ENCODE peak calls at places on chromosome 7, in five cellular contexts. W, T, A, E and S are unnamed samples.

GRCh38 chr7:157490465-157490912 is 153.7 kb downstream of the DNAJB6 start:
- DNase-seq in T (no peak), A (peak), W (peak), E (peak), S (peak)

GRCh38 chr7:73941836-73942551 is 81.0 kb downstream of the TMEM270 start:
- DNase-seq in E (peak), A (no peak), W (no peak), T (no peak), S (peak)

GRCh38 chr7:123494193-123494796 is 40.1 kb downstream of the IQUB start:
- DNase-seq in T (no peak), E (peak), W (no peak), A (no peak), S (no peak)

GRCh38 chr7:148809856-148810255 is 74.2 kb downstream of the EZH2 start:
- DNase-seq in W (no peak), T (no peak), E (no peak), A (no peak), S (no peak)

GRCh38 chr7:28808786-28809533 is 149.2 kb downstream of the TRIL start:
- DNase-seq in A (no peak), W (no peak), E (no peak), T (peak), S (no peak)

GRCh38 chr7:128361463-128362441 is at the start of gene PRRT4:
- DNase-seq in T (peak), W (peak), E (no peak), A (no peak), S (peak)

GRCh38 chr7:156969972-156970420 is 20.5 kb downstream of the NOM1 start:
- DNase-seq in W (no peak), E (no peak), T (no peak), A (no peak), S (no peak)

GRCh38 chr7:132416395-132416794 is 159.9 kb downstream of the PLXNA4 start:
- DNase-seq in E (no peak), A (no peak), T (no peak), W (no peak), S (no peak)

GRCh38 chr7:74121401-74122249 is 38.0 kb downstream of the LIMK1 start:
- DNase-seq in A (no peak), W (no peak), T (no peak), E (no peak), S (no peak)

GRCh38 chr7:107779647-107780099 is 23.4 kb downstream of the SLC26A3 start:
- DNase-seq in T (no peak), A (no peak), W (no peak), E (no peak), S (no peak)

GRCh38 chr7:73509463-73509862 is 12.6 kb downstream of the BAZ1B start:
- DNase-seq in A (no peak), T (no peak), E (no peak), W (no peak), S (no peak)

GRCh38 chr7:18278306-18278705 is 217.2 kb upstream of the HDAC9 start:
- DNase-seq in A (no peak), W (no peak), T (no peak), E (peak), S (no peak)

GRCh38 chr7:96238474-96238873 is 83.4 kb downstream of the SLC25A13 start:
- DNase-seq in T (no peak), A (no peak), E (no peak), W (no peak), S (no peak)

GRCh38 chr7:47847207-47847606 is 101.1 kb downstream of the PKD1L1 start:
- DNase-seq in W (no peak), E (no peak), A (no peak), T (no peak), S (no peak)

GRCh38 chr7:22551768-22552513 is 52.0 kb upstream of the STEAP1B start:
- DNase-seq in A (no peak), T (no peak), E (no peak), W (no peak), S (no peak)

GRCh38 chr7:55522268-55522902 is 49.9 kb downstream of the VOPP1 start:
- DNase-seq in E (no peak), T (no peak), A (no peak), W (no peak), S (no peak)

GRCh38 chr7:123537026-123537642 is 2.7 kb upstream of the IQUB start:
- DNase-seq in W (no peak), A (no peak), E (peak), T (no peak), S (no peak)

GRCh38 chr7:35380739-35381224 is 126.9 kb upstream of the TBX20 start:
- DNase-seq in A (no peak), E (no peak), T (no peak), W (no peak), S (no peak)

GRCh38 chr7:155219947-155220769 is 77.5 kb upstream of the INSIG1 start:
- DNase-seq in A (no peak), W (no peak), T (no peak), E (no peak), S (peak)

GRCh38 chr7:94972296-94972695 is 64.9 kb downstream of the PPP1R9A start:
- DNase-seq in A (no peak), W (no peak), T (no peak), E (peak), S (peak)

GRCh38 chr7:152956006-152956405 is 196.5 kb downstream of the ACTR3B start:
- DNase-seq in E (no peak), A (no peak), W (no peak), T (no peak), S (no peak)

GRCh38 chr7:127751723-127752448 is 99.9 kb downstream of the SND1 start:
- DNase-seq in T (no peak), W (no peak), E (peak), A (no peak), S (peak)

GRCh38 chr7:134364619-134365037 is 47.9 kb upstream of the SLC35B4 start:
- DNase-seq in A (no peak), E (peak), T (no peak), W (no peak), S (peak)

GRCh38 chr7:6709808-6710207 is 3.1 kb upstream of the ZNF12 start:
- DNase-seq in E (no peak), T (no peak), A (no peak), W (no peak), S (no peak)

GRCh38 chr7:15684834-15685233 is 1.6 kb downstream of the MEOX2 start:
- DNase-seq in T (no peak), E (no peak), W (no peak), A (no peak), S (no peak)

GRCh38 chr7:17530741-17531417 is 232.4 kb downstream of the AHR start:
- DNase-seq in T (no peak), E (no peak), W (no peak), A (no peak), S (no peak)